ENCODE peak calls at places on chromosomes 11 and 22, in seven cellular contexts. M is activated CD4-positive, alpha-beta T cell treated with anti-CD3 and anti-CD28 coated beads, Interleukin-2, amount 10 ng/mL, durations not matched to agents 7 days and 5 days; E is Peyer's patch; B is HCEC 1CT; U is Daoy; S is T-helper 9 cell; P is astrocyte of the cerebellum. R is an unnamed sample.

GRCh38 chr22:11598492-11599440 is 3929.2 kb upstream of the OR11H1 start:
- DNase-seq in M (no peak), E (peak), B (no peak), U (no peak), S (no peak), P (no peak), R (no peak)

GRCh38 chr11:55634813-55635212 is at the start of gene OR4P4:
- DNase-seq in M (no peak), E (no peak), B (no peak), U (no peak), S (no peak), P (no peak), R (no peak)

GRCh38 chr22:25161017-25161915 is 38.4 kb upstream of the CRYBB3 start:
- DNase-seq in M (no peak), E (no peak), B (no peak), U (no peak), S (no peak), P (no peak), R (no peak)

GRCh38 chr11:47891886-47892285 is 43.7 kb upstream of the NUP160 start:
- DNase-seq in M (no peak), E (no peak), B (no peak), U (no peak), S (no peak), P (no peak), R (no peak)

GRCh38 chr11:132770802-132771545 is 761.3 kb downstream of the OPCML start:
- DNase-seq in M (no peak), E (no peak), B (no peak), U (no peak), S (no peak), P (peak), R (no peak)

GRCh38 chr11:88179141-88179540 is 3.9 kb upstream of the RAB38 start:
- DNase-seq in M (peak), E (no peak), B (no peak), U (peak), S (no peak), P (peak), R (no peak)

GRCh38 chr22:50243704-50244419 is 961 bp downstream of the TUBGCP6 start:
- DNase-seq in M (peak), E (no peak), B (no peak), U (no peak), S (no peak), P (no peak), R (no peak)

GRCh38 chr22:49325531-49326395 is 501.9 kb downstream of the BRD1 start:
- DNase-seq in M (no peak), E (peak), B (no peak), U (no peak), S (no peak), P (no peak), R (no peak)

GRCh38 chr11:36469881-36470802 is 39.9 kb downstream of the TRAF6 start:
- DNase-seq in M (no peak), E (no peak), B (no peak), U (peak), S (no peak), P (no peak), R (no peak)

GRCh38 chr11:12598330-12599256 is 75.6 kb upstream of the TEAD1 start:
- DNase-seq in M (peak), E (no peak), B (no peak), U (peak), S (no peak), P (no peak), R (no peak)

GRCh38 chr22:32737811-32738210 is 63.7 kb upstream of the TIMP3 start:
- DNase-seq in M (no peak), E (no peak), B (no peak), U (no peak), S (no peak), P (no peak), R (no peak)

GRCh38 chr11:58006940-58007339 is 16.7 kb upstream of the OR9Q1 start:
- DNase-seq in M (no peak), E (no peak), B (peak), U (peak), S (no peak), P (no peak), R (no peak)

GRCh38 chr22:30435674-30436126 is 10.1 kb downstream of the MTFP1 start:
- DNase-seq in M (peak), E (peak), B (no peak), U (no peak), S (peak), P (no peak), R (no peak)

GRCh38 chr11:69704508-69705245 is 855 bp upstream of the FGF19 start:
- DNase-seq in M (no peak), E (no peak), B (no peak), U (peak), S (no peak), P (no peak), R (no peak)

GRCh38 chr22:27507066-27507715 is 294.4 kb downstream of the MN1 start:
- DNase-seq in M (no peak), E (no peak), B (no peak), U (no peak), S (no peak), P (no peak), R (no peak)

GRCh38 chr11:29159552-29160465 is 857.0 kb downstream of the KCNA4 start:
- DNase-seq in M (peak), E (peak), B (peak), U (peak), S (no peak), P (peak), R (peak)

GRCh38 chr11:128632151-128632791 is 44.9 kb upstream of the ETS1 start:
- DNase-seq in M (peak), E (peak), B (peak), U (peak), S (no peak), P (peak), R (peak)

GRCh38 chr11:78354741-78355705 is 62.6 kb downstream of the GAB2 start:
- DNase-seq in M (no peak), E (no peak), B (no peak), U (no peak), S (no peak), P (peak), R (peak)

GRCh38 chr11:86360775-86361395 is 13.8 kb upstream of the CCDC81 start:
- DNase-seq in M (no peak), E (no peak), B (peak), U (peak), S (no peak), P (peak), R (peak)

R was measured in fibroblast of the conjunctiva.